ENCODE peak calls at places on chromosome 21, in four cellular contexts. Y is HepG2, S is HCT116, E is K562. U is an unnamed sample.

GRCh38 chr21:41899431-41900202 is 20.5 kb upstream of the PRDM15 start:
- DNase-seq in S (no peak), E (no peak), Y (no peak), U (no peak)

GRCh38 chr21:23887709-23888303 is 1719.5 kb downstream of the MRPL39 start:
- DNase-seq in E (no peak), Y (no peak), S (no peak), U (no peak)

GRCh38 chr21:42075686-42076471 is 4.8 kb downstream of the UMODL1 start:
- DNase-seq in E (no peak), S (no peak), Y (no peak), U (no peak)

GRCh38 chr21:42220138-42220701 is 1.3 kb downstream of the ABCG1 start:
- DNase-seq in Y (peak), E (no peak), S (no peak), U (peak)

GRCh38 chr21:39175154-39175553 is 8.1 kb downstream of the PSMG1 start:
- DNase-seq in S (no peak), E (no peak), Y (no peak), U (no peak)

GRCh38 chr21:27532081-27532480 is 565.2 kb upstream of the ADAMTS5 start:
- DNase-seq in E (no peak), Y (peak), S (no peak), U (no peak)

GRCh38 chr21:16330340-16331319 is 600.8 kb downstream of the USP25 start:
- DNase-seq in S (peak), Y (peak), E (peak), U (peak)

GRCh38 chr21:42721341-42721824 is 68.0 kb downstream of the PDE9A start:
- DNase-seq in E (no peak), S (no peak), Y (peak), U (no peak)

GRCh38 chr21:34728479-34728878 is 59.7 kb downstream of the CLIC6 start:
- DNase-seq in Y (no peak), S (no peak), E (no peak), U (no peak)

GRCh38 chr21:32189688-32190483 is 89.0 kb downstream of the MIS18A start:
- DNase-seq in E (no peak), S (no peak), Y (no peak), U (no peak)

GRCh38 chr21:37670883-37671282 is 245.4 kb downstream of the KCNJ6 start:
- DNase-seq in S (no peak), E (no peak), Y (peak), U (no peak)

GRCh38 chr21:40634141-40634540 is 212.8 kb downstream of the DSCAM start:
- DNase-seq in Y (no peak), S (no peak), E (no peak), U (no peak)

GRCh38 chr21:41923641-41924342 is 30.0 kb downstream of the C2CD2 start:
- DNase-seq in E (no peak), Y (no peak), S (no peak), U (no peak)

GRCh38 chr21:45406801-45407628 is 2.0 kb downstream of the COL18A1 start:
- DNase-seq in S (no peak), Y (peak), E (no peak), U (peak)

GRCh38 chr21:45404726-45405270 is at the start of gene COL18A1:
- DNase-seq in E (peak), S (no peak), Y (no peak), U (no peak)

GRCh38 chr21:45407629-45408247 is 2.8 kb downstream of the COL18A1 start:
- DNase-seq in E (no peak), S (no peak), Y (no peak), U (no peak)

GRCh38 chr21:45405271-45405818 is 380 bp downstream of the COL18A1 start:
- DNase-seq in E (peak), Y (no peak), S (no peak), U (no peak)

GRCh38 chr21:45405819-45406762 is 1.1 kb downstream of the COL18A1 start:
- DNase-seq in Y (peak), E (no peak), S (no peak), U (no peak)
- TF ChIP-seq YY1 in Y (no peak), E (no peak), S (no peak), U (no peak)

GRCh38 chr21:17925900-17926299 is 106.7 kb upstream of the C21orf91 start:
- DNase-seq in S (no peak), E (no peak), Y (peak), U (peak)
- TF ChIP-seq YY1 in S (no peak), E (no peak), Y (no peak), U (no peak)

DNA sequence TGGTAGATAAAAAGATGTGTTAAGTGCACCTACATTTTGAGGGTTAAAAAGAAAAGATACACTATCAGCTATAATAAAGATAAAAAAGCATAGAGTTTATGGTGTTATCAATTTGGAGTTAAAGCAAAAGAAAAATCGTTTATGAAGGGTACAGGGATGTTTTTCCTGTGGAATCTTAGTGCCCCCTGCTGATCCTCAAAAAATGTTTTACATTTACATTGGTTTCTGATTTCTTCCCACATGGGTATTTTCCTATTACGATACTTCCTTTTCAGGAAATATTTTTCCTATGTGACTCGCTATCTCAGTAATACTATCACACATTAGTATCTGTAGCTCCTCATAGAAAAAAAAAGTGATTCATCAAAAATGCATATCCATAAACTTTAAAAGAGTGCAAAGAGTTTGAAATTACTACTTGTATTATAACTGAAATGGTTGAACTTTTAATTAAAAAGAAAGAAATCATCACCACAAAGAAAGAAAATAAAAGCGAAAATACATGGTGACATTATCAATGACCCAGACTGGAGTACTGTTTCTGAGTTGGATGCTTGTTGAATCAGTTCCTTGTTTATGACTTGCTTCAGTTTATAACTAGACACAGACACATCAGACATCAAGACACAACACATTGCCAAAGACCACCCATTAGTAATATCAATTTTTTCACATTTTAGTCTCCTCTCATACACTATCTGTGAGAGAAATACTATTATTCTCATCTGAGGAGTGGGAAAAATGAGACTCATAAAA is 293.2 kb downstream of the MRPL39 start:
- DNase-seq in E (no peak), Y (no peak), S (no peak), U (no peak)
- TF ChIP-seq YY1 in E (no peak), Y (no peak), S (no peak), U (no peak)

GRCh38 chr21:44692798-44693512 is 4.0 kb upstream of the KRTAP10-12 start:
- DNase-seq in Y (no peak), E (no peak), S (no peak), U (no peak)
- TF ChIP-seq YY1 in Y (no peak), E (no peak), S (no peak), U (no peak)